ENCODE peak calls at places on chromosomes 5 and 9, in four cellular contexts. M is CD8-positive, alpha-beta T cell; E is heart right ventricle; P is tibial artery. F is an unnamed sample.

GRCh38 chr9:84759300-84759750 is 89.8 kb downstream of the NTRK2 start:
- DNase-seq in P (no peak), E (no peak), M (no peak), F (no peak)

GRCh38 chr9:18890372-18890771 is 142.6 kb downstream of the SAXO1 start:
- DNase-seq in M (no peak), P (no peak), E (no peak), F (no peak)

GRCh38 chr9:109449036-109449798 is 48.9 kb downstream of the PTPN3 start:
- DNase-seq in M (no peak), P (no peak), E (no peak), F (no peak)

GRCh38 chr9:2209400-2209799 is 194.3 kb downstream of the SMARCA2 start:
- DNase-seq in E (no peak), P (no peak), M (no peak), F (no peak)

GRCh38 chr5:3595102-3595961 is at the start of gene IRX1:
- DNase-seq in P (no peak), E (no peak), M (no peak), F (no peak)

GRCh38 chr5:5419291-5420210 is 2.9 kb upstream of the ICE1 start:
- DNase-seq in P (no peak), E (no peak), M (no peak), F (no peak)

GRCh38 chr5:96952946-96953730 is 17.3 kb downstream of the LNPEP start:
- DNase-seq in P (no peak), E (no peak), M (no peak), F (no peak)

GRCh38 chr5:153926201-153926600 is 112.5 kb downstream of the FAM114A2 start:
- DNase-seq in M (no peak), E (no peak), P (no peak), F (no peak)

GRCh38 chr5:88824892-88825781 is 57.8 kb downstream of the MEF2C start:
- DNase-seq in E (no peak), P (no peak), M (no peak), F (no peak)

GRCh38 chr5:50724-51499 is 41.1 kb upstream of the PLEKHG4B start:
- DNase-seq in P (no peak), M (no peak), E (no peak), F (no peak)

GRCh38 chr9:70049236-70049635 is 5.6 kb downstream of the MAMDC2 start:
- DNase-seq in E (peak; percentile 88), P (peak; percentile 95), M (no peak), F (no peak)

GRCh38 chr9:6049798-6050197 is 34.4 kb upstream of the RANBP6 start:
- DNase-seq in P (no peak), E (no peak), M (peak; percentile 12), F (no peak)

GRCh38 chr5:121279801-121280200 is 571.9 kb upstream of the FTMT start:
- DNase-seq in M (no peak), E (no peak), P (no peak), F (no peak)

GRCh38 chr9:115650768-115651167 is 502.8 kb upstream of the PAPPA start:
- DNase-seq in M (no peak), P (no peak), E (no peak), F (no peak)

GRCh38 chr9:133918123-133918813 is 73.9 kb downstream of the VAV2 start:
- DNase-seq in M (no peak), P (no peak), E (no peak), F (no peak)

GRCh38 chr9:114110180-114110579 is 11.1 kb upstream of the KIF12 start:
- DNase-seq in E (no peak), M (no peak), P (no peak), F (no peak)

GRCh38 chr5:51961154-51961562 is 577.9 kb downstream of the ISL1 start:
- DNase-seq in P (no peak), E (no peak), M (no peak), F (no peak)

GRCh38 chr9:131813116-131813515 is 73.2 kb upstream of the RAPGEF1 start:
- DNase-seq in P (no peak), E (no peak), M (no peak), F (no peak)

GRCh38 chr9:100394032-100394695 is 32.8 kb upstream of the MSANTD3 start:
- DNase-seq in E (no peak), P (no peak), M (no peak), F (no peak)

GRCh38 chr9:87640385-87640795 is 85.5 kb upstream of the CTSL start:
- DNase-seq in M (no peak), E (peak; percentile 11), P (no peak), F (no peak)

GRCh38 chr9:101275671-101276250 is 109.0 kb downstream of the BAAT start:
- DNase-seq in P (no peak), E (no peak), M (no peak), F (no peak)

GRCh38 chr9:84068872-84069271 is 88.3 kb downstream of the RMI1 start:
- DNase-seq in P (no peak), M (no peak), E (no peak), F (no peak)

GRCh38 chr9:99347556-99347955 is 125.5 kb downstream of the SEC61B start:
- DNase-seq in E (no peak), P (no peak), M (no peak), F (no peak)

GRCh38 chr5:151357097-151357496 is 9.7 kb upstream of the SLC36A2 start:
- DNase-seq in P (no peak), E (no peak), M (no peak), F (peak; percentile 29)

GRCh38 chr5:94969174-94969573 is 315.7 kb downstream of the MCTP1 start:
- DNase-seq in E (no peak), P (no peak), M (no peak), F (no peak)

GRCh38 chr5:40333459-40334241 is 346.1 kb upstream of the PTGER4 start:
- DNase-seq in M (no peak), P (no peak), E (no peak), F (no peak)

DNA sequence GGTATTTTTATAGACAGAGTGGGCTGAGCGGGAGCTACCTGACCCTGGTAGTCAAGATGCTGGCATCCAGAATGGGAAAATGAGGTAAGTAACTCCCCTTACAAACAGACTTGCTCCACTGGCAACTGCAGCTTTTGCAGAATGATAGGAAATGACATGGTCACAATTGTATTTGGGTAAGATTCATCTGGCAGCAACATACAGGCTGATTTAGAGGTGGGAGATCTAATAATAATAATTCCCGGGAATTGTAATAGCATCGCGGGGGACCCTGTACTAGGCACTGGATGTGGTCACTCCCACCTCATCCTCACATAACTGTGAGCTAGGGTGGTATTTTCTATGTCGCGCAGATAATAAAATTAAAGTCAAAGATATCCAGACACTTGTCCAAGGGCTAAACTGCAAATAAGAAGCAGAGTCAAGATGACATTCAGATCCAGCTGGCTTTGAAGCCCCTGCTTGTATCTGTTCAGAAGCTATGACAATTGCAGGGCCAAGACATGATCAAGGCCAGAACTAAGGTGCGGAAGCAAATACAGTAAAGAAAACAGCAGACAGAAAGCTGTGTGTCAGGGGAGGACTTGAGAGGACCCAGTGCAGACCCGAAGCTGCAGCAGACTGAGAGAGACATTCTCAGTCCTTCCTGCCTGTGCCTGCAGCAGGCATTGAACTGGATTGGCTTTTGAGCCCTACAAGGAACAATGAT is 507.2 kb downstream of the BNC2 start:
- DNase-seq in P (no peak), E (no peak), M (no peak), F (no peak)
- H3K27ac ChIP-seq in P (no peak overlapping the region), E (peak overlapping the region; percentile 73), M (no peak overlapping the region), F (no peak overlapping the region)

GRCh38 chr9:127895811-127896210 is 3.6 kb downstream of the ST6GALNAC6 start:
- DNase-seq in E (no peak), P (no peak), M (no peak), F (no peak)
- H3K4me3 ChIP-seq in E (no peak overlapping the region), P (no peak overlapping the region), M (no peak overlapping the region), F (no peak overlapping the region)

DNA sequence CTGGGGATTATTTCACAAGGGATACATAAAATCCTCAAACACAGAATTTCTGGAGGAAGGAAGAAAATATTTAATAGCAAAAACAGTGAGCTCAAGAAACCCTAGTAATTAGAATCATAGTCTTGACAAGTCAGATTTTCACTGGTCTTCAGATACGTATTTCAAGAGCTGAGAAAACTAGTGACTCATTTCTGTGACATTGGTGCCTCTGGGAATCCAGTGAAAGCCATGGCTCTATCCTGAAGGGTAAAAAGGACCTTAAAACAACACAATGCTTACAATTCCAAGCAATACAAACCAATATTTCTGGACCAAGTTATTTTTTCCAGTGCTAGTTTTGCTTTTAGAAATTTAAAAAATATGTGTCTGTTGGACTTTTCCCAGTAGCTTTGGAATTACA is 140.4 kb downstream of the LPAR1 start:
- DNase-seq in M (no peak), P (no peak), E (no peak), F (no peak)
- H3K27ac ChIP-seq in M (no peak overlapping the region), P (peak overlapping the region; percentile 68), E (peak overlapping the region; percentile 30), F (no peak overlapping the region)

DNA sequence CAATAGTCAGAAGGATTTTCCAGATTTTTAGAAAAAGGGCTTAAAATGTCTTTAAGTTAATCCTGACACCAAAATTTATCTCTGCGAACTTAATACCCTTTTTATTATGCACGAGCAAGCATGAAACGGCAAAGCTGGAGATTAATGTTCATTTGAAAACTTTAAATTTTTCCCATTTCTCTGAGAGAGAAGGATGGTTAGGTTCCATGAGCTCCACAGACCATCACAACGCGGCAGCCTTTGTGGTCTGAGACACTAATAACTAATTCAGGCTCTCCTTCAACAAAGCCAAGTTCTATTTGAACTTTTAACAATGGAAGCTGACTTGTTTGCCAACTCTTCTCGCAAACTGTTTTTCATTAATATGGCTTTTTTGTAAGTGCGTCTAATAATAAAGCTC is 94.7 kb downstream of the MYO10 start:
- DNase-seq in E (no peak), M (no peak), P (no peak), F (no peak)
- H3K4me3 ChIP-seq in E (no peak overlapping the region), M (no peak overlapping the region), P (no peak overlapping the region), F (no peak overlapping the region)

GRCh38 chr5:98767563-98767962 is 5.9 kb upstream of the RGMB start:
- DNase-seq in P (no peak), M (no peak), E (no peak), F (no peak)
- H3K27ac ChIP-seq in P (no peak overlapping the region), M (no peak overlapping the region), E (peak overlapping the region; percentile 76), F (no peak overlapping the region)

DNA sequence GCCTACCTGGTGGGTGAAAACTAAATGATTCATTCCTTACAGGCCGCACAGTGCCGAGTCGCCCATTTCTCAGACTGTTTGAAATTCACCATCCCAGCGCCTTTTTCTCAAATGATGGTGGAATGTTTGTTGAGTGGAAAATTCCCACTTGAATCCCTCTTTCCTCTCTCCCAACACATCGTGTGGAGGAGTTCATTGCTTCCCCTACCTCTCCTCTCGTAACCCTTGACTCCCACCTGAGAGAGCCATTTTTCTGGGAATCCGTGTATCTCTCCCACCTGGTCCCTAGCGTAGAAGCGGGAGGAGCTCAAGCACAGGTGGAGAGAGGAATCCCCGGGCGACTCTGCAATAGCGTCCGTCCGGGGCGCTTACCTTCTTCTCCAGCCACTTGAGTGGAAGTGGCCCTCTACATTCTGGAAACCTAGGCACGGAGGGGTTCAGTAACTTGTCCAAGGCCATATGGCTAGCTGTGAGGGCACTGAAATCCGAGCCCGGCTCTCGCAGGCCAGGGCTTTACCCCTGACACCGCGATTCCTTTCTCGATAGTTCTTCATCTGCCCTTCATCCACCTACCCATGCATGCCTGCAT is 661 bp downstream of the OSMR start:
- DNase-seq in E (no peak), M (no peak), P (no peak), F (no peak)
- H3K4me3 ChIP-seq in E (peak overlapping the region; percentile 87), M (no peak overlapping the region), P (peak overlapping the region; percentile 93), F (peak overlapping the region; percentile 68)